ENCODE peak calls at places on chromosome 11, in seven cellular contexts. U is H9, L is neuronal stem cell, X is IMR-90, R is H1, N is mesenchymal stem cell, M is trophoblast cell. P is an unnamed sample.
A peak's percentile ranks its signal among the peaks of the same experiment; 100 is the strongest.

GRCh38 chr11:116831790-116832349 is 2.2 kb downstream of the APOC3 start:
- DNase-seq in U (no peak), L (no peak), X (no peak), R (no peak), N (no peak), M (no peak), P (no peak)

GRCh38 chr11:70699294-70700221 is 301.2 kb downstream of the CTTN start:
- DNase-seq in U (peak; percentile 80), L (peak; percentile 33), X (no peak), R (no peak), N (peak; percentile 51), M (no peak), P (peak; percentile 79)

GRCh38 chr11:116697011-116697410 is 75.8 kb downstream of the BUD13 start:
- DNase-seq in U (no peak), L (no peak), X (no peak), R (no peak), N (no peak), M (peak; percentile 87), P (peak; percentile 37)

GRCh38 chr11:61830318-61831105 is 2.4 kb downstream of the FADS2 start:
- DNase-seq in U (no peak), L (no peak), X (peak; percentile 28), R (no peak), N (no peak), M (no peak), P (no peak)

GRCh38 chr11:100709233-100709999 is 22.3 kb downstream of the ARHGAP42 start:
- DNase-seq in U (no peak), L (no peak), X (peak; percentile 56), R (no peak), N (peak; percentile 45), M (no peak), P (no peak)

GRCh38 chr11:19644316-19644715 is 68.3 kb upstream of the NAV2 start:
- DNase-seq in U (no peak), L (no peak), X (no peak), R (no peak), N (no peak), M (no peak), P (no peak)

GRCh38 chr11:57432714-57433163 is 5.8 kb upstream of the SLC43A3 start:
- DNase-seq in U (no peak), L (no peak), X (peak; percentile 93), R (no peak), N (peak; percentile 99), M (peak; percentile 65), P (no peak)

GRCh38 chr11:128595221-128595620 is 7.9 kb upstream of the ETS1 start:
- DNase-seq in U (no peak), L (no peak), X (peak; percentile 39), R (no peak), N (peak; percentile 80), M (no peak), P (no peak)

GRCh38 chr11:43933608-43934358 is 8.7 kb upstream of the C11orf96 start:
- DNase-seq in U (no peak), L (no peak), X (peak; percentile 48), R (no peak), N (no peak), M (no peak), P (no peak)

GRCh38 chr11:63567044-63567840 is 4.1 kb upstream of the PLAAT2 start:
- DNase-seq in U (peak; percentile 42), L (no peak), X (peak; percentile 88), R (no peak), N (peak; percentile 85), M (peak; percentile 76), P (peak; percentile 89)

GRCh38 chr11:62614275-62614674 is 1.2 kb downstream of the ROM1 start:
- DNase-seq in U (no peak), L (no peak), X (no peak), R (no peak), N (no peak), M (peak; percentile 42), P (peak; percentile 82)

GRCh38 chr11:78138694-78139421 is 568 bp downstream of the ALG8 start:
- DNase-seq in U (no peak), L (peak; percentile 3), X (peak; percentile 31), R (no peak), N (peak; percentile 14), M (peak; percentile 35), P (peak; percentile 66)

GRCh38 chr11:94926698-94927237 is 46.6 kb downstream of the CWC15 start:
- DNase-seq in U (peak; percentile 39), L (no peak), X (peak; percentile 94), R (no peak), N (peak; percentile 98), M (no peak), P (peak; percentile 73)

GRCh38 chr11:86244063-86244521 is 461 bp upstream of the EED start:
- DNase-seq in U (peak; percentile 89), L (no peak), X (peak; percentile 84), R (peak; percentile 77), N (no peak), M (peak; percentile 80), P (peak; percentile 94)

GRCh38 chr11:83156996-83157754 is at the start of gene PCF11:
- DNase-seq in U (no peak), L (no peak), X (no peak), R (no peak), N (no peak), M (no peak), P (no peak)

GRCh38 chr11:130861902-130862552 is 54.3 kb downstream of the SNX19 start:
- DNase-seq in U (peak; percentile 93), L (peak; percentile 97), X (peak; percentile 93), R (peak; percentile 91), N (peak; percentile 85), M (peak; percentile 84), P (peak; percentile 94)

GRCh38 chr11:132864811-132865576 is 667.3 kb downstream of the OPCML start:
- DNase-seq in U (peak; percentile 85), L (no peak), X (no peak), R (peak; percentile 60), N (no peak), M (no peak), P (peak; percentile 87)
- H2AK5ac ChIP-seq in U (no peak overlapping the region), L (no peak overlapping the region), X (no peak overlapping the region), R (no peak overlapping the region), N (no peak overlapping the region), M (no peak overlapping the region), P (no peak overlapping the region)

DNA sequence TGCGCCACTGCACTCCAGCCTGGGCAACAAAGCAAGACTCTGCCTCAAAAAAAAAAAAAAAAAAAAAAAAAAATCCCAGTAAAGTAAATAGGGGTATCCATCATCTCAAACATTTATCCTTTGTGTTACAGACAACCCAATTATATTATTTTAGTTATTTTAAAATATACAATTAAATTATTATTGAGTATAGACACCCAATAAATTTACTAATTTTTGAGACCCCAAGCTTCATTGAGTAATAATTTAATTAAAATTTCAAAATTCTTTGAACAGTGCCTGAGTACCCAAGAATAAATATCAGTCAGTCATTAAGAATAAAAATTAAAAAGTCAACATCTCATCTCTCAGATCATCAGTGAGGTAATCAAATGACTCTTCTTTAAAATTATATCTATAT is at the start of gene OR52N4:
- DNase-seq in U (no peak), L (no peak), X (no peak), R (no peak), N (no peak), M (no peak), P (no peak)
- H2AK5ac ChIP-seq in U (no peak within 1 kb of the TSS), L (no peak within 1 kb of the TSS), X (no peak within 1 kb of the TSS), R (no peak within 1 kb of the TSS), N (no peak within 1 kb of the TSS), M (no peak within 1 kb of the TSS), P (no peak within 1 kb of the TSS)

DNA sequence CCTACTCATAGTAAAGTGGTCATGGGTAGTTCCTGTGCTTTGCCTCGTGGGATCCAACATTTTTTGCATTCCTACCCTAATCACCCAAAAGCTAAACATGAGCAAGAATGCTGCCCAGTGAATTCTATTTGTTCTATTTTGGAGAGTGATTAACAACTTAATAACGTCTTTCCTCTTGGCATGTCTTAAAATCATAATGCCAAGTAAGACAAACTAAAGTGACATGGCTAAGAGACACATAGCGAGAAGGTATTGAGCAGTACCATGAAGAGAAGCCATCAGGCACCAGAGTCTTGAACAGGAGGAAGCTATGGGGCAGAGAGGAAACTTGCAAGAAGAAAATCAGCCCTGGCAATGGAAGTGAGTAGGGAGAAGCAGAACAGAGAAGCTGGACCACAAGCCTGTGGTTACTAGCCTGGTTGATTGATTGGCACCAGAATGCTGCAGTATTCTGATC is 32.0 kb downstream of the EXPH5 start:
- DNase-seq in U (no peak), L (no peak), X (peak; percentile 31), R (no peak), N (peak; percentile 9), M (no peak), P (peak; percentile 55)
- H2AK5ac ChIP-seq in U (no peak overlapping the region), L (no peak overlapping the region), X (peak overlapping the region; percentile 37), R (no peak overlapping the region), N (peak overlapping the region; percentile 39), M (no peak overlapping the region), P (no peak overlapping the region)

GRCh38 chr11:112392860-112393259 is 132.2 kb upstream of the PLET1 start:
- DNase-seq in U (no peak), L (no peak), X (no peak), R (no peak), N (no peak), M (no peak), P (no peak)

GRCh38 chr11:112391086-112391485 is 130.4 kb upstream of the PLET1 start:
- DNase-seq in U (no peak), L (no peak), X (no peak), R (no peak), N (no peak), M (peak; percentile 80), P (no peak)

GRCh38 chr11:112396092-112396491 is 135.4 kb upstream of the PLET1 start:
- DNase-seq in U (no peak), L (no peak), X (no peak), R (no peak), N (no peak), M (no peak), P (no peak)

GRCh38 chr11:112398798-112399197 is 138.1 kb upstream of the PLET1 start:
- DNase-seq in U (no peak), L (no peak), X (no peak), R (no peak), N (no peak), M (no peak), P (no peak)

GRCh38 chr11:112394304-112394703 is 133.6 kb upstream of the PLET1 start:
- DNase-seq in U (no peak), L (no peak), X (no peak), R (no peak), N (no peak), M (no peak), P (no peak)
- H2AK5ac ChIP-seq in U (no peak overlapping the region), L (no peak overlapping the region), X (no peak overlapping the region), R (no peak overlapping the region), N (no peak overlapping the region), M (no peak overlapping the region), P (no peak overlapping the region)

P was measured in mesendoderm.